ENCODE peak calls at places on chromosomes 6 and 20, in eight cellular contexts. X is PC-9, A is upper lobe of left lung, M is tibial nerve, W is GM12878, T is left ventricle myocardium inferior, V is foreskin keratinocyte, H is cardiac muscle cell. K is an unnamed sample.
A peak's percentile ranks its signal among the peaks of the same experiment; 100 is the strongest.

GRCh38 chr6:104771258-104771832 is 88.4 kb downstream of the HACE1 start:
- DNase-seq in W (no peak), T (no peak), M (no peak), X (no peak), H (peak; percentile 62), V (no peak), A (no peak), K (no peak)

GRCh38 chr20:23050847-23051627 is 1.6 kb upstream of the THBD start:
- DNase-seq in W (no peak), M (peak; percentile 92), H (peak; percentile 92), X (peak; percentile 82), T (peak; percentile 87), V (peak; percentile 71), A (peak; percentile 96), K (peak; percentile 93)

GRCh38 chr6:53986165-53986720 is 125.0 kb upstream of the MLIP start:
- DNase-seq in H (peak; percentile 79), A (no peak), V (no peak), X (no peak), T (peak; percentile 19), W (no peak), M (peak; percentile 68), K (no peak)

GRCh38 chr6:16688984-16689636 is 72.2 kb downstream of the ATXN1 start:
- DNase-seq in V (peak; percentile 70), W (no peak), A (no peak), X (peak; percentile 38), H (peak; percentile 89), M (no peak), T (no peak), K (no peak)

GRCh38 chr20:43938932-43939761 is 24.5 kb downstream of the TOX2 start:
- DNase-seq in M (peak; percentile 60), V (peak; percentile 87), A (no peak), X (peak; percentile 99), T (peak; percentile 42), W (no peak), H (peak; percentile 100), K (no peak)

GRCh38 chr6:28876702-28877101 is 47.1 kb downstream of the TRIM27 start:
- DNase-seq in M (no peak), W (no peak), V (no peak), X (no peak), A (no peak), H (no peak), T (no peak), K (no peak)

GRCh38 chr6:101402618-101403002 is 9.1 kb downstream of the GRIK2 start:
- DNase-seq in X (no peak), T (no peak), A (peak; percentile 59), W (no peak), V (no peak), M (no peak), H (no peak), K (no peak)

GRCh38 chr20:43558412-43559146 is at the start of gene SGK2:
- DNase-seq in X (peak; percentile 53), T (no peak), A (no peak), H (peak; percentile 67), W (no peak), M (no peak), V (no peak), K (no peak)

GRCh38 chr20:24017160-24017761 is 28.7 kb upstream of the GGTLC1 start:
- DNase-seq in W (no peak), X (no peak), A (no peak), M (no peak), V (peak; percentile 5), T (no peak), H (peak; percentile 18), K (no peak)

GRCh38 chr6:75210885-75211739 is 5.3 kb upstream of the COL12A1 start:
- DNase-seq in V (no peak), W (no peak), X (peak; percentile 47), H (peak; percentile 83), A (no peak), T (no peak), M (peak; percentile 92), K (peak; percentile 63)

GRCh38 chr20:49446808-49447207 is 35.7 kb downstream of the KCNB1 start:
- DNase-seq in T (peak; percentile 84), H (peak; percentile 87), M (peak; percentile 87), V (no peak), A (no peak), W (no peak), X (no peak), K (peak; percentile 52)

GRCh38 chr20:17530716-17531536 is at the start of gene BFSP1:
- DNase-seq in M (no peak), H (peak; percentile 80), V (no peak), X (peak; percentile 39), A (peak; percentile 93), T (peak; percentile 47), W (no peak), K (no peak)

GRCh38 chr6:98581725-98582124 is 252.6 kb upstream of the POU3F2 start:
- DNase-seq in M (no peak), A (no peak), V (no peak), T (no peak), W (no peak), H (no peak), X (no peak), K (no peak)

GRCh38 chr20:6402026-6402425 is 279.2 kb upstream of the FERMT1 start:
- DNase-seq in W (no peak), T (no peak), V (no peak), X (no peak), M (no peak), A (no peak), H (no peak), K (no peak)

GRCh38 chr6:140437619-140438345 is 1063.3 kb upstream of the CITED2 start:
- DNase-seq in A (no peak), V (peak; percentile 49), X (no peak), W (no peak), T (no peak), H (no peak), M (no peak), K (no peak)

GRCh38 chr6:43873806-43874714 is 104.0 kb downstream of the VEGFA start:
- DNase-seq in W (no peak), V (no peak), T (no peak), A (no peak), X (peak; percentile 80), M (no peak), H (no peak), K (no peak)

DNA sequence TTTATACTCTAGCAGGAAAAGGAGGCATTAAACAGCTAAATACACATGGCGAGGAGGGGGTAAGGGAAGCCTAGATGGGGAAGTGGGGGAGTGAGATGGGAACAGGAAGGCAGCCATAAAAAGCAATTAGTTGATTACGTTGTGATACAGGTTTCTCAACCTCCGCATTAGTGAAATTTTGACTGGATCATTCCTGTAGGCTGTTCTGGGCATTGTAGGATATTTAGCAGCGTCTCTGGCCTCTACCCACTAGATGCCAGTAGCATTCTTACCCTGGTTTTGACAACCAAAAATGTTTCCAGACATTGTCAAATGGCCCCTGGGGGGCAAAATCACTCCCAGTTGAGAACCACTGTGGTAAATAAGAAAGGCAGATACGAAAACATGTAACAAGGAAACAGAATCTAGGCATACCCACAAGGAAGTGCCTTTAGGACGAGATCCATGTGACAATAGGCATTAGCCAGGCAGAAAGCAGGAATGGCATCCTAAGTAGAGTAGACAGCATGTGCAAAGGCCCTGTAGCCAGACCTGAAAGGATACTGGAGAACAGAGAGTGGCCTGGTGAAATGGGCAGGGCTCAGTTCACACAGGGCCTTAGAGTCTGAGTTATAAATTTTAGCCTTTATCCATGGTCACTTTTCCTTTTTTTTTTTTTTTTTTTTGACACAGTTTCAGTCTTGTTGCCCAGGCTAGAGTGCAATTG is 25.8 kb upstream of the PTPN1 start:
- DNase-seq in H (no peak), X (no peak), M (no peak), A (no peak), W (no peak), T (no peak), V (no peak), K (no peak)
- TF ChIP-seq CTCF in H (no peak), X (no peak), M (no peak), A (no peak), W (no peak), T (no peak), V (peak; percentile 56), K (no peak)

GRCh38 chr6:112150363-112150762 is 63.0 kb downstream of the FAM229B start:
- DNase-seq in A (no peak), X (no peak), M (peak; percentile 21), W (no peak), H (no peak), T (no peak), V (no peak), K (no peak)
- TF ChIP-seq CTCF in A (no peak), X (no peak), M (no peak), W (no peak), H (no peak), T (no peak), V (no peak), K (no peak)

DNA sequence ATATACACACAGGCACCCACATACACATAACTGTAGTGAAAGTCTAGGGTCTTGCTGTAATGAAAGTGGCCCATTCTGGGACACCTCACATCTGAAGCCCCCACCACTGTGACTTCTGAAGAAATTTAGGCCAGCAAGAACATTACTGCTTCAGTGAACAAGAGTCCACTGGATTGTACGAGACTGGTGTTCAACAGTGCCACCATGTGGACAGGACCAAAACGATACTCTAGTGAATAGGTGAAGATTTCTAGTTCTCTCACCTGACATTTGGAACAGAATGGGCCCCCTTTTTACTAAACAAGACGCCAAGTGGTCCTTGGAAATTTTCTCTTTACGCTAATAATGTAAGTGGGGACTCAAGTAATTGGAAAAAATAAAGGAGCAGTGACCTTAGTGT is 156.9 kb downstream of the MAFB start:
- DNase-seq in W (no peak), M (no peak), A (no peak), H (peak; percentile 29), X (no peak), T (no peak), V (no peak), K (no peak)
- TF ChIP-seq CTCF in W (peak; percentile 14), M (no peak), A (no peak), H (peak; percentile 37), X (peak; percentile 75), T (no peak), V (peak; percentile 60), K (no peak)

GRCh38 chr6:1424306-1424927 is 35.0 kb downstream of the FOXF2 start:
- DNase-seq in T (peak; percentile 20), H (peak; percentile 71), M (peak; percentile 12), A (no peak), V (peak; percentile 15), W (no peak), X (no peak), K (no peak)
- TF ChIP-seq CTCF in T (peak; percentile 57), H (peak; percentile 72), M (no peak), A (no peak), V (peak; percentile 71), W (peak; percentile 74), X (peak; percentile 68), K (no peak)

GRCh38 chr6:30688569-30688968 is 2.1 kb upstream of the PPP1R18 start:
- DNase-seq in H (no peak), W (no peak), A (no peak), X (no peak), V (no peak), T (peak; percentile 8), M (no peak), K (no peak)
- TF ChIP-seq CTCF in H (no peak), W (peak; percentile 38), A (no peak), X (no peak), V (peak; percentile 33), T (no peak), M (no peak), K (no peak)